ENCODE peak calls at places on chromosomes 11 and 22, in six cellular contexts. One of them, this sample, is unnamed.

GRCh38 chr11:118202599-118203422 is 22.0 kb downstream of the JAML start:
- DNase-seq in stimulated activated CD4-positive, alpha-beta T cell treated with anti-CD3 and anti-CD28 coated beads, Interleukin-1b, Interleukin-23, amount 100 ng/mL, for 1 hour: no peak
- DNase-seq in Peyer's patch: peak; percentile 87
- DNase-seq in nephron progenitor cell: no peak
- DNase-seq in glutamatergic neuron: no peak
- DNase-seq in NCI-H774: no peak
- DNase-seq in this sample: no peak

GRCh38 chr11:20363500-20364411 is at the start of gene HTATIP2:
- DNase-seq in stimulated activated CD4-positive, alpha-beta T cell treated with anti-CD3 and anti-CD28 coated beads, Interleukin-1b, Interleukin-23, amount 100 ng/mL, for 1 hour: peak; percentile 59
- DNase-seq in Peyer's patch: peak; percentile 88
- DNase-seq in NCI-H774: peak; percentile 49
- DNase-seq in nephron progenitor cell: peak; percentile 58
- DNase-seq in glutamatergic neuron: peak; percentile 54
- DNase-seq in this sample: peak; percentile 75

GRCh38 chr11:25733777-25734176 is 598.2 kb upstream of the ANO3 start:
- DNase-seq in Peyer's patch: no peak
- DNase-seq in glutamatergic neuron: no peak
- DNase-seq in stimulated activated CD4-positive, alpha-beta T cell treated with anti-CD3 and anti-CD28 coated beads, Interleukin-1b, Interleukin-23, amount 100 ng/mL, for 1 hour: no peak
- DNase-seq in nephron progenitor cell: no peak
- DNase-seq in NCI-H774: no peak
- DNase-seq in this sample: no peak

GRCh38 chr22:46057762-46058420 is 80.9 kb upstream of the WNT7B start:
- DNase-seq in nephron progenitor cell: no peak
- DNase-seq in NCI-H774: no peak
- DNase-seq in Peyer's patch: peak; percentile 47
- DNase-seq in stimulated activated CD4-positive, alpha-beta T cell treated with anti-CD3 and anti-CD28 coated beads, Interleukin-1b, Interleukin-23, amount 100 ng/mL, for 1 hour: no peak
- DNase-seq in glutamatergic neuron: no peak
- DNase-seq in this sample: peak; percentile 78

GRCh38 chr11:65639623-65640482 is 2.0 kb downstream of the SIPA1 start:
- DNase-seq in NCI-H774: no peak
- DNase-seq in Peyer's patch: no peak
- DNase-seq in nephron progenitor cell: no peak
- DNase-seq in stimulated activated CD4-positive, alpha-beta T cell treated with anti-CD3 and anti-CD28 coated beads, Interleukin-1b, Interleukin-23, amount 100 ng/mL, for 1 hour: no peak
- DNase-seq in glutamatergic neuron: no peak
- DNase-seq in this sample: no peak

GRCh38 chr11:78208257-78209165 is 19.8 kb downstream of the USP35 start:
- DNase-seq in Peyer's patch: no peak
- DNase-seq in glutamatergic neuron: no peak
- DNase-seq in stimulated activated CD4-positive, alpha-beta T cell treated with anti-CD3 and anti-CD28 coated beads, Interleukin-1b, Interleukin-23, amount 100 ng/mL, for 1 hour: no peak
- DNase-seq in NCI-H774: no peak
- DNase-seq in nephron progenitor cell: no peak
- DNase-seq in this sample: no peak

GRCh38 chr11:8732748-8733241 is 50.2 kb downstream of the RPL27A start:
- DNase-seq in stimulated activated CD4-positive, alpha-beta T cell treated with anti-CD3 and anti-CD28 coated beads, Interleukin-1b, Interleukin-23, amount 100 ng/mL, for 1 hour: no peak
- DNase-seq in Peyer's patch: no peak
- DNase-seq in glutamatergic neuron: no peak
- DNase-seq in nephron progenitor cell: no peak
- DNase-seq in NCI-H774: no peak
- DNase-seq in this sample: peak; percentile 75

GRCh38 chr22:47406180-47406723 is 643.8 kb downstream of the TBC1D22A start:
- DNase-seq in Peyer's patch: no peak
- DNase-seq in nephron progenitor cell: no peak
- DNase-seq in glutamatergic neuron: no peak
- DNase-seq in stimulated activated CD4-positive, alpha-beta T cell treated with anti-CD3 and anti-CD28 coated beads, Interleukin-1b, Interleukin-23, amount 100 ng/mL, for 1 hour: no peak
- DNase-seq in NCI-H774: no peak
- DNase-seq in this sample: no peak

GRCh38 chr11:66976048-66976467 is 954 bp downstream of the C11orf86 start:
- DNase-seq in stimulated activated CD4-positive, alpha-beta T cell treated with anti-CD3 and anti-CD28 coated beads, Interleukin-1b, Interleukin-23, amount 100 ng/mL, for 1 hour: peak; percentile 8
- DNase-seq in Peyer's patch: no peak
- DNase-seq in NCI-H774: no peak
- DNase-seq in nephron progenitor cell: peak; percentile 79
- DNase-seq in glutamatergic neuron: peak; percentile 78
- DNase-seq in this sample: no peak

GRCh38 chr11:129458756-129459535 is 83.3 kb downstream of the BARX2 start:
- DNase-seq in stimulated activated CD4-positive, alpha-beta T cell treated with anti-CD3 and anti-CD28 coated beads, Interleukin-1b, Interleukin-23, amount 100 ng/mL, for 1 hour: no peak
- DNase-seq in nephron progenitor cell: peak; percentile 78
- DNase-seq in Peyer's patch: no peak
- DNase-seq in glutamatergic neuron: no peak
- DNase-seq in NCI-H774: peak; percentile 80
- DNase-seq in this sample: no peak

GRCh38 chr11:57230797-57231538 is 6.1 kb downstream of the APLNR start:
- DNase-seq in glutamatergic neuron: no peak
- DNase-seq in Peyer's patch: no peak
- DNase-seq in stimulated activated CD4-positive, alpha-beta T cell treated with anti-CD3 and anti-CD28 coated beads, Interleukin-1b, Interleukin-23, amount 100 ng/mL, for 1 hour: no peak
- DNase-seq in nephron progenitor cell: no peak
- DNase-seq in NCI-H774: no peak
- DNase-seq in this sample: no peak

GRCh38 chr11:57417056-57417455 is 9.9 kb downstream of the SLC43A3 start:
- DNase-seq in nephron progenitor cell: no peak
- DNase-seq in Peyer's patch: no peak
- DNase-seq in NCI-H774: no peak
- DNase-seq in glutamatergic neuron: no peak
- DNase-seq in stimulated activated CD4-positive, alpha-beta T cell treated with anti-CD3 and anti-CD28 coated beads, Interleukin-1b, Interleukin-23, amount 100 ng/mL, for 1 hour: no peak
- DNase-seq in this sample: no peak

GRCh38 chr22:37802310-37803194 is 5.2 kb upstream of the GCAT start:
- DNase-seq in NCI-H774: no peak
- DNase-seq in stimulated activated CD4-positive, alpha-beta T cell treated with anti-CD3 and anti-CD28 coated beads, Interleukin-1b, Interleukin-23, amount 100 ng/mL, for 1 hour: no peak
- DNase-seq in Peyer's patch: peak; percentile 80
- DNase-seq in glutamatergic neuron: peak; percentile 82
- DNase-seq in nephron progenitor cell: peak; percentile 81
- DNase-seq in this sample: peak; percentile 57

GRCh38 chr22:20431520-20432237 is 5.9 kb downstream of the SCARF2 start:
- DNase-seq in glutamatergic neuron: peak; percentile 43
- DNase-seq in NCI-H774: no peak
- DNase-seq in nephron progenitor cell: no peak
- DNase-seq in stimulated activated CD4-positive, alpha-beta T cell treated with anti-CD3 and anti-CD28 coated beads, Interleukin-1b, Interleukin-23, amount 100 ng/mL, for 1 hour: no peak
- DNase-seq in Peyer's patch: peak; percentile 47
- DNase-seq in this sample: no peak

GRCh38 chr11:15127341-15127740 is 12.6 kb downstream of the INSC start:
- DNase-seq in nephron progenitor cell: no peak
- DNase-seq in Peyer's patch: no peak
- DNase-seq in stimulated activated CD4-positive, alpha-beta T cell treated with anti-CD3 and anti-CD28 coated beads, Interleukin-1b, Interleukin-23, amount 100 ng/mL, for 1 hour: no peak
- DNase-seq in glutamatergic neuron: no peak
- DNase-seq in NCI-H774: no peak
- DNase-seq in this sample: no peak

GRCh38 chr22:39808087-39808486 is 85.5 kb downstream of the ENTHD1 start:
- DNase-seq in nephron progenitor cell: peak; percentile 15
- DNase-seq in NCI-H774: no peak
- DNase-seq in glutamatergic neuron: peak; percentile 54
- DNase-seq in Peyer's patch: no peak
- DNase-seq in stimulated activated CD4-positive, alpha-beta T cell treated with anti-CD3 and anti-CD28 coated beads, Interleukin-1b, Interleukin-23, amount 100 ng/mL, for 1 hour: no peak
- DNase-seq in this sample: no peak

GRCh38 chr22:23767303-23767672 is 484 bp downstream of the CHCHD10 start:
- DNase-seq in stimulated activated CD4-positive, alpha-beta T cell treated with anti-CD3 and anti-CD28 coated beads, Interleukin-1b, Interleukin-23, amount 100 ng/mL, for 1 hour: no peak
- DNase-seq in glutamatergic neuron: peak; percentile 58
- DNase-seq in Peyer's patch: no peak
- DNase-seq in NCI-H774: no peak
- DNase-seq in nephron progenitor cell: no peak
- DNase-seq in this sample: no peak

GRCh38 chr11:65505434-65506315 is 6.8 kb downstream of the MALAT1 start:
- DNase-seq in glutamatergic neuron: no peak
- DNase-seq in NCI-H774: no peak
- DNase-seq in nephron progenitor cell: no peak
- DNase-seq in stimulated activated CD4-positive, alpha-beta T cell treated with anti-CD3 and anti-CD28 coated beads, Interleukin-1b, Interleukin-23, amount 100 ng/mL, for 1 hour: no peak
- DNase-seq in Peyer's patch: no peak
- DNase-seq in this sample: no peak

GRCh38 chr11:44774736-44775135 is 48.0 kb downstream of the TSPAN18 start:
- DNase-seq in stimulated activated CD4-positive, alpha-beta T cell treated with anti-CD3 and anti-CD28 coated beads, Interleukin-1b, Interleukin-23, amount 100 ng/mL, for 1 hour: no peak
- DNase-seq in nephron progenitor cell: no peak
- DNase-seq in glutamatergic neuron: no peak
- DNase-seq in NCI-H774: no peak
- DNase-seq in Peyer's patch: no peak
- DNase-seq in this sample: no peak

GRCh38 chr11:62054484-62055121 is 69.2 kb upstream of the INCENP start:
- DNase-seq in glutamatergic neuron: no peak
- DNase-seq in NCI-H774: peak; percentile 6
- DNase-seq in stimulated activated CD4-positive, alpha-beta T cell treated with anti-CD3 and anti-CD28 coated beads, Interleukin-1b, Interleukin-23, amount 100 ng/mL, for 1 hour: no peak
- DNase-seq in Peyer's patch: peak; percentile 61
- DNase-seq in nephron progenitor cell: no peak
- DNase-seq in this sample: no peak

GRCh38 chr11:85779956-85780640 is 30.8 kb downstream of the SYTL2 start:
- DNase-seq in NCI-H774: no peak
- DNase-seq in Peyer's patch: no peak
- DNase-seq in nephron progenitor cell: peak; percentile 6
- DNase-seq in glutamatergic neuron: no peak
- DNase-seq in stimulated activated CD4-positive, alpha-beta T cell treated with anti-CD3 and anti-CD28 coated beads, Interleukin-1b, Interleukin-23, amount 100 ng/mL, for 1 hour: no peak
- DNase-seq in this sample: no peak

GRCh38 chr11:99424313-99425084 is 403.8 kb downstream of the CNTN5 start:
- DNase-seq in nephron progenitor cell: no peak
- DNase-seq in Peyer's patch: no peak
- DNase-seq in glutamatergic neuron: no peak
- DNase-seq in stimulated activated CD4-positive, alpha-beta T cell treated with anti-CD3 and anti-CD28 coated beads, Interleukin-1b, Interleukin-23, amount 100 ng/mL, for 1 hour: no peak
- DNase-seq in NCI-H774: no peak
- DNase-seq in this sample: peak; percentile 61

GRCh38 chr11:9972917-9973504 is 309.1 kb downstream of the SWAP70 start:
- DNase-seq in glutamatergic neuron: no peak
- DNase-seq in Peyer's patch: no peak
- DNase-seq in stimulated activated CD4-positive, alpha-beta T cell treated with anti-CD3 and anti-CD28 coated beads, Interleukin-1b, Interleukin-23, amount 100 ng/mL, for 1 hour: no peak
- DNase-seq in NCI-H774: no peak
- DNase-seq in nephron progenitor cell: no peak
- DNase-seq in this sample: no peak

GRCh38 chr11:12182650-12183511 is 72.5 kb downstream of the MICAL2 start:
- DNase-seq in NCI-H774: no peak
- DNase-seq in stimulated activated CD4-positive, alpha-beta T cell treated with anti-CD3 and anti-CD28 coated beads, Interleukin-1b, Interleukin-23, amount 100 ng/mL, for 1 hour: no peak
- DNase-seq in nephron progenitor cell: peak; percentile 27
- DNase-seq in glutamatergic neuron: no peak
- DNase-seq in Peyer's patch: no peak
- DNase-seq in this sample: no peak

GRCh38 chr11:35182317-35182939 is 43.5 kb downstream of the CD44 start:
- DNase-seq in Peyer's patch: no peak
- DNase-seq in nephron progenitor cell: no peak
- DNase-seq in glutamatergic neuron: no peak
- DNase-seq in NCI-H774: no peak
- DNase-seq in stimulated activated CD4-positive, alpha-beta T cell treated with anti-CD3 and anti-CD28 coated beads, Interleukin-1b, Interleukin-23, amount 100 ng/mL, for 1 hour: no peak
- DNase-seq in this sample: no peak

GRCh38 chr22:37943471-37944198 is 9.8 kb downstream of the C22orf23 start:
- DNase-seq in stimulated activated CD4-positive, alpha-beta T cell treated with anti-CD3 and anti-CD28 coated beads, Interleukin-1b, Interleukin-23, amount 100 ng/mL, for 1 hour: no peak
- DNase-seq in Peyer's patch: no peak
- DNase-seq in nephron progenitor cell: no peak
- DNase-seq in NCI-H774: no peak
- DNase-seq in glutamatergic neuron: no peak
- DNase-seq in this sample: no peak

GRCh38 chr11:27281276-27281675 is 81.7 kb downstream of the CCDC34 start:
- DNase-seq in NCI-H774: no peak
- DNase-seq in Peyer's patch: no peak
- DNase-seq in stimulated activated CD4-positive, alpha-beta T cell treated with anti-CD3 and anti-CD28 coated beads, Interleukin-1b, Interleukin-23, amount 100 ng/mL, for 1 hour: no peak
- DNase-seq in glutamatergic neuron: no peak
- DNase-seq in nephron progenitor cell: no peak
- DNase-seq in this sample: no peak

GRCh38 chr11:31921066-31921465 is 109.9 kb upstream of the PAX6 start:
- DNase-seq in stimulated activated CD4-positive, alpha-beta T cell treated with anti-CD3 and anti-CD28 coated beads, Interleukin-1b, Interleukin-23, amount 100 ng/mL, for 1 hour: no peak
- DNase-seq in Peyer's patch: no peak
- DNase-seq in NCI-H774: no peak
- DNase-seq in nephron progenitor cell: no peak
- DNase-seq in glutamatergic neuron: no peak
- DNase-seq in this sample: no peak

GRCh38 chr11:9878936-9879335 is 215.1 kb downstream of the SWAP70 start:
- DNase-seq in Peyer's patch: no peak
- DNase-seq in NCI-H774: no peak
- DNase-seq in stimulated activated CD4-positive, alpha-beta T cell treated with anti-CD3 and anti-CD28 coated beads, Interleukin-1b, Interleukin-23, amount 100 ng/mL, for 1 hour: no peak
- DNase-seq in glutamatergic neuron: no peak
- DNase-seq in nephron progenitor cell: no peak
- DNase-seq in this sample: no peak

GRCh38 chr11:130801287-130802146 is 114.8 kb downstream of the SNX19 start:
- DNase-seq in stimulated activated CD4-positive, alpha-beta T cell treated with anti-CD3 and anti-CD28 coated beads, Interleukin-1b, Interleukin-23, amount 100 ng/mL, for 1 hour: no peak
- DNase-seq in nephron progenitor cell: peak; percentile 30
- DNase-seq in glutamatergic neuron: no peak
- DNase-seq in Peyer's patch: no peak
- DNase-seq in NCI-H774: no peak
- DNase-seq in this sample: no peak

GRCh38 chr22:33274214-33274828 is 216.1 kb upstream of the SYN3 start:
- DNase-seq in NCI-H774: no peak
- DNase-seq in glutamatergic neuron: peak; percentile 38
- DNase-seq in Peyer's patch: no peak
- DNase-seq in stimulated activated CD4-positive, alpha-beta T cell treated with anti-CD3 and anti-CD28 coated beads, Interleukin-1b, Interleukin-23, amount 100 ng/mL, for 1 hour: no peak
- DNase-seq in nephron progenitor cell: peak; percentile 44
- DNase-seq in this sample: no peak

GRCh38 chr11:131893103-131893502 is 522.7 kb downstream of the NTM start:
- DNase-seq in glutamatergic neuron: no peak
- DNase-seq in NCI-H774: no peak
- DNase-seq in nephron progenitor cell: no peak
- DNase-seq in Peyer's patch: no peak
- DNase-seq in stimulated activated CD4-positive, alpha-beta T cell treated with anti-CD3 and anti-CD28 coated beads, Interleukin-1b, Interleukin-23, amount 100 ng/mL, for 1 hour: no peak
- DNase-seq in this sample: no peak

GRCh38 chr22:31272522-31273446 is 19.5 kb downstream of the PIK3IP1 start:
- DNase-seq in nephron progenitor cell: peak; percentile 56
- DNase-seq in NCI-H774: no peak
- DNase-seq in glutamatergic neuron: peak; percentile 65
- DNase-seq in stimulated activated CD4-positive, alpha-beta T cell treated with anti-CD3 and anti-CD28 coated beads, Interleukin-1b, Interleukin-23, amount 100 ng/mL, for 1 hour: no peak
- DNase-seq in Peyer's patch: no peak
- DNase-seq in this sample: peak; percentile 64

GRCh38 chr11:131064373-131064991 is 148.2 kb upstream of the SNX19 start:
- DNase-seq in NCI-H774: no peak
- DNase-seq in nephron progenitor cell: peak; percentile 83
- DNase-seq in stimulated activated CD4-positive, alpha-beta T cell treated with anti-CD3 and anti-CD28 coated beads, Interleukin-1b, Interleukin-23, amount 100 ng/mL, for 1 hour: no peak
- DNase-seq in glutamatergic neuron: peak; percentile 84
- DNase-seq in Peyer's patch: no peak
- DNase-seq in this sample: peak; percentile 31

GRCh38 chr11:95912902-95913560 is 10.9 kb downstream of the MTMR2 start:
- DNase-seq in Peyer's patch: no peak
- DNase-seq in stimulated activated CD4-positive, alpha-beta T cell treated with anti-CD3 and anti-CD28 coated beads, Interleukin-1b, Interleukin-23, amount 100 ng/mL, for 1 hour: no peak
- DNase-seq in nephron progenitor cell: no peak
- DNase-seq in NCI-H774: no peak
- DNase-seq in glutamatergic neuron: no peak
- DNase-seq in this sample: no peak

This sample was measured in heart right ventricle.